ENCODE peak calls at places on chromosomes 16 and 17, in four cellular contexts. C is T-helper 2 cell, Q is fibroblast of the conjunctiva, V is anterior cingulate cortex. G is an unnamed sample.

GRCh38 chr17:13338421-13338820 is 263.3 kb downstream of the HS3ST3A1 start:
- DNase-seq in C (no peak), Q (no peak), V (no peak), G (no peak)

GRCh38 chr16:11255737-11256656 is at the start of gene SOCS1:
- DNase-seq in C (peak; percentile 93), Q (peak; percentile 67), V (peak; percentile 74), G (peak; percentile 92)

GRCh38 chr16:2350500-2350899 is 10.0 kb upstream of the ABCA3 start:
- DNase-seq in C (no peak), Q (no peak), V (no peak), G (no peak)

GRCh38 chr17:48294193-48294909 is 135.7 kb downstream of the SKAP1 start:
- DNase-seq in C (no peak), Q (no peak), V (no peak), G (no peak)

GRCh38 chr16:11265124-11265523 is 4.0 kb downstream of the TNP2 start:
- DNase-seq in C (no peak), Q (no peak), V (no peak), G (no peak)

GRCh38 chr17:46818319-46818928 is at the start of gene WNT3:
- DNase-seq in C (peak; percentile 68), Q (no peak), V (peak; percentile 22), G (no peak)

GRCh38 chr16:88782454-88783390 is 2.3 kb downstream of the PIEZO1 start:
- DNase-seq in C (peak; percentile 74), Q (peak; percentile 43), V (no peak), G (no peak)

GRCh38 chr17:68780561-68780960 is 174.6 kb downstream of the ABCA8 start:
- DNase-seq in C (no peak), Q (no peak), V (no peak), G (no peak)

GRCh38 chr16:86261379-86261778 is 248.9 kb upstream of the FOXF1 start:
- DNase-seq in C (no peak), Q (no peak), V (no peak), G (no peak)

GRCh38 chr16:57251352-57251751 is 6.3 kb downstream of the ARL2BP start:
- DNase-seq in C (no peak), Q (no peak), V (no peak), G (no peak)

GRCh38 chr17:72270530-72270929 is 149.7 kb downstream of the SOX9 start:
- DNase-seq in C (no peak), Q (peak; percentile 27), V (no peak), G (peak; percentile 84)

GRCh38 chr16:89552329-89552728 is 8.2 kb upstream of the RPL13 start:
- DNase-seq in C (no peak), Q (no peak), V (no peak), G (no peak)

GRCh38 chr17:50308666-50309065 is 34.4 kb downstream of the TMEM92 start:
- DNase-seq in C (no peak), Q (no peak), V (no peak), G (no peak)

GRCh38 chr17:50661795-50662391 is 27.2 kb downstream of the ABCC3 start:
- DNase-seq in C (peak; percentile 63), Q (peak; percentile 78), V (no peak), G (no peak)